ENCODE peak calls at places on chromosomes 4 and X, in five cellular contexts. B is K562, Y is HepG2, K is A549, S is GM12878. X is an unnamed sample.

GRCh38 chr4:151804821-151805220 is 44.0 kb upstream of the GATB start:
- DNase-seq in S (no peak), Y (no peak), K (no peak), B (no peak), X (no peak)

GRCh38 chrX:10166731-10167149 is 10.0 kb downstream of the CLCN4 start:
- DNase-seq in Y (peak), K (no peak), S (no peak), B (no peak), X (no peak)

GRCh38 chr4:98522603-98523395 is 135.6 kb downstream of the TSPAN5 start:
- DNase-seq in K (peak), S (no peak), B (no peak), Y (peak), X (no peak)

GRCh38 chr4:151147000-151147399 is 47.6 kb downstream of the RPS3A start:
- DNase-seq in B (no peak), S (no peak), K (no peak), Y (no peak), X (no peak)

GRCh38 chr4:171846232-171846631 is 33.0 kb downstream of the GALNTL6 start:
- DNase-seq in B (peak), Y (peak), S (no peak), K (peak), X (peak)

GRCh38 chr4:150849016-150849415 is 166.1 kb downstream of the LRBA start:
- DNase-seq in K (no peak), S (no peak), Y (no peak), B (no peak), X (no peak)

GRCh38 chr4:158255727-158256324 is 45.5 kb downstream of the TMEM144 start:
- DNase-seq in Y (peak), B (peak), K (peak), S (no peak), X (peak)

GRCh38 chr4:128387600-128388351 is 100.2 kb upstream of the PGRMC2 start:
- DNase-seq in Y (no peak), S (no peak), K (no peak), B (no peak), X (no peak)

GRCh38 chr4:108590776-108591175 is 29.6 kb upstream of the RPL34 start:
- DNase-seq in Y (no peak), B (no peak), S (no peak), K (no peak), X (no peak)

GRCh38 chr4:137905930-137906329 is 336.2 kb downstream of the SLC7A11 start:
- DNase-seq in Y (no peak), K (no peak), S (no peak), B (no peak), X (no peak)

GRCh38 chr4:59553739-59554126 is 1646.4 kb upstream of the ADGRL3 start:
- DNase-seq in K (peak), B (no peak), S (no peak), Y (no peak), X (no peak)

GRCh38 chr4:89847571-89848325 is 10.8 kb upstream of the SNCA start:
- DNase-seq in Y (no peak), B (no peak), K (no peak), S (no peak), X (no peak)

GRCh38 chr4:67040315-67040714 is 505.0 kb downstream of the CENPC start:
- DNase-seq in K (no peak), S (no peak), B (no peak), Y (no peak), X (no peak)

GRCh38 chrX:1500701-1501624 is 36.0 kb downstream of the P2RY8 start:
- DNase-seq in Y (no peak), S (peak), K (no peak), B (no peak), X (no peak)

GRCh38 chr4:15035152-15035551 is 32.9 kb downstream of the CPEB2 start:
- DNase-seq in Y (peak), S (no peak), B (peak), K (no peak), X (no peak)

GRCh38 chr4:141788169-141788915 is 152.0 kb downstream of the IL15 start:
- DNase-seq in S (no peak), Y (no peak), B (no peak), K (no peak), X (no peak)

GRCh38 chr4:17817027-17817426 is 6.2 kb downstream of the NCAPG start:
- DNase-seq in B (peak), S (peak), K (peak), Y (peak), X (peak)

GRCh38 chrX:48086119-48086518 is 14.7 kb upstream of the ZNF630 start:
- DNase-seq in Y (peak), S (no peak), K (no peak), B (no peak), X (no peak)
- TF ChIP-seq SMC3 in Y (no peak), S (no peak), K (no peak), B (no peak), X (no peak)

DNA sequence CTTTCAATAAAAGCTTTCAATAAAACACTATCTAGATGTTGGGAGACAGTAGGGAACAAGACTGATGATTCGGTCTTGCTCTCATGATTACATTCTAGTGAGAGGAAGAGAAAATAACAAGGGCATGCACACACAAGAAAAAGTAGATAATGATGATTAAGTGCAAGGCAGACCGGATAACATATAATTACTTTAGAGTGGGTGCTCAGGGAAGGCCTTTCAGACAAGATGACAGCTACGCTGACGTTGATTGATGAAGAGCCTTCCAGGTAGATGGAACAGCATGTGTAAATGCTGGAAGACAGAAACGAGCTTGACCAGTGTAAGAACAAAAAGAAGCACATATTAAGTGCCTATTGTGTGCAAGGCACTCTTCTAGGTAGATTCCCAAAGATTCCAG is 43.4 kb downstream of the TXK start:
- DNase-seq in K (no peak), Y (no peak), S (no peak), B (no peak), X (no peak)
- TF ChIP-seq EP300 in K (no peak), Y (no peak), S (no peak), B (no peak), X (no peak)

GRCh38 chrX:136215559-136215958 is 35.6 kb downstream of the MAP7D3 start:
- DNase-seq in B (no peak), S (no peak), K (no peak), Y (no peak), X (no peak)

GRCh38 chrX:136219893-136220292 is 31.3 kb downstream of the MAP7D3 start:
- DNase-seq in S (no peak), B (no peak), Y (no peak), K (no peak), X (no peak)

GRCh38 chrX:136214551-136214950 is 36.6 kb downstream of the MAP7D3 start:
- DNase-seq in Y (peak), S (no peak), K (no peak), B (no peak), X (no peak)

GRCh38 chrX:136221851-136222513 is 29.2 kb downstream of the MAP7D3 start:
- DNase-seq in K (no peak), S (no peak), Y (no peak), B (no peak), X (no peak)

GRCh38 chrX:136220535-136220934 is 30.7 kb downstream of the MAP7D3 start:
- DNase-seq in Y (no peak), S (no peak), B (no peak), K (no peak), X (no peak)
- TF ChIP-seq SMC3 in Y (no peak), S (no peak), B (no peak), K (no peak), X (no peak)

DNA sequence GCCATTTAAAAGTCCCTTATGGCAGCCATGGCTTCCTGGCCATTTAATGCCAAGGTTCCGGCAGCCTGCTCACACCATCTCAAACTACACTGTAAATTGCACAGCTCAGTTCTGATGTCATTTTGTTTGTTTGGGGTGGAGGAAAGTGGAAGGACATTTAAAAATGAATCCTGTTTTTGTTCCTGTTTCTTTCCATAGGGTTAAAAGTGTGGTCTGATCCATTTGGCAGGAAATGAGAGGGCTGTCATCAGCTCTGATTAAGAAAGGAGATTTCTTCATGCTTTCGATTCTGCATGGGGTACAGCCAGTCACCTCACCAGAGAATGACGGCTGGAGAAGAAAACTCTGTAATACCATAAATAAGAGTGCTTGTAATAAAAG is 14.9 kb downstream of the SMIM20 start:
- DNase-seq in Y (no peak), B (no peak), K (no peak), S (no peak), X (no peak)
- TF ChIP-seq EP300 in Y (no peak), B (no peak), K (no peak), S (no peak), X (no peak)

DNA sequence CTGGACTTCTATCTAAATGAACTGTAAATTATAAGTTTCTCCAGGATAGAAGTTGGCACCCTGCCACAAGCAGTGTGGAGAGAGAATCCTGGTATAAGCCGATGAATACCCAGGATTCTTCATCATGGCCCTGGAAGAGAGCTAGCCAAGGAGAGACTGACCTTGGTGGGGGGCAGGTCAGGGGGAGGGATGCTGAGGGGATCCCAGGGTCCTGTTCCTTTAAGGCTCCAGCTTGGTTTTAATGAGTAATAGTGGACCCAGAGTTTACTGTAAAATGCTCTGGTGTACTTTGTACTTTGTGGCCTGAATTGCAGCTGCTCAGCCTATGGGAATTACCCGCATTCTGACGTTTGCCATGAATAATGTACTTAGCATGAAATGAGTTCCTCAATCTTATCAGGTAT is 16.9 kb downstream of the RASSF6 start:
- DNase-seq in Y (peak), S (no peak), K (peak), B (no peak), X (no peak)
- TF ChIP-seq SMC3 in Y (no peak), S (no peak), K (peak), B (no peak), X (no peak)

X was measured in SK-N-SH.